ENCODE peak calls at places on chromosomes 2 and 18, in eight cellular contexts. T, H, G, C, Y, I, A and F are unnamed samples. For H3K9me3, the result is how much of the 10 kb centered on the place peaks cover.

GRCh38 chr2:20551945-20552328 is 99.0 kb downstream of the HS1BP3 start:
- ATAC-seq in T (no peak), H (peak), G (no peak), C (no peak), Y (no peak), I (no peak), A (no peak), F (no peak)

GRCh38 chr2:60438653-60439052 is 114.8 kb downstream of the BCL11A start:
- ATAC-seq in T (no peak), H (no peak), G (no peak), C (no peak), Y (no peak), I (no peak), A (no peak), F (no peak)

GRCh38 chr2:38218583-38218982 is 142.6 kb upstream of the CYP1B1 start:
- ATAC-seq in T (peak), H (no peak), G (no peak), C (no peak), Y (no peak), I (no peak), A (peak), F (peak)

GRCh38 chr2:223967981-223968380 is 10.7 kb downstream of the MRPL44 start:
- ATAC-seq in T (no peak), H (no peak), G (no peak), C (no peak), Y (no peak), I (peak), A (no peak), F (no peak)

GRCh38 chr2:228649447-228649846 is 468.0 kb upstream of the SPHKAP start:
- ATAC-seq in T (peak), H (no peak), G (no peak), C (no peak), Y (no peak), I (no peak), A (no peak), F (no peak)

GRCh38 chr2:215727507-215728503 is 285.5 kb downstream of the MREG start:
- ATAC-seq in T (no peak), H (peak), G (no peak), C (no peak), Y (no peak), I (peak), A (no peak), F (no peak)

GRCh38 chr2:159419403-159419802 is 132.9 kb upstream of the WDSUB1 start:
- ATAC-seq in T (no peak), H (no peak), G (no peak), C (no peak), Y (no peak), I (no peak), A (no peak), F (no peak)

GRCh38 chr18:76482971-76483691 is 11.9 kb downstream of the ZNF516 start:
- ATAC-seq in T (no peak), H (no peak), G (no peak), C (no peak), Y (no peak), I (no peak), A (no peak), F (no peak)

GRCh38 chr2:224206816-224207215 is 167.7 kb upstream of the SERPINE2 start:
- ATAC-seq in T (no peak), H (no peak), G (no peak), C (no peak), Y (no peak), I (no peak), A (no peak), F (no peak)

GRCh38 chr18:76390452-76391035 is 104.5 kb downstream of the ZNF516 start:
- ATAC-seq in T (no peak), H (no peak), G (no peak), C (no peak), Y (no peak), I (no peak), A (no peak), F (no peak)

GRCh38 chr18:9619545-9619944 is 5.2 kb upstream of the PPP4R1 start:
- ATAC-seq in T (no peak), H (peak), G (no peak), C (no peak), Y (no peak), I (peak), A (no peak), F (no peak)

GRCh38 chr2:120543899-120544298 is 191.8 kb upstream of the GLI2 start:
- ATAC-seq in T (no peak), H (no peak), G (no peak), C (no peak), Y (no peak), I (no peak), A (no peak), F (peak)

GRCh38 chr2:194128810-194129209 is 1528.2 kb upstream of the SLC39A10 start:
- ATAC-seq in T (no peak), H (no peak), G (no peak), C (no peak), Y (no peak), I (no peak), A (no peak), F (no peak)

GRCh38 chr2:20182241-20182931 is 42.5 kb downstream of the SDC1 start:
- ATAC-seq in T (no peak), H (no peak), G (peak), C (no peak), Y (peak), I (peak), A (no peak), F (no peak)

GRCh38 chr2:6214471-6214870 is 522.3 kb downstream of the SOX11 start:
- ATAC-seq in T (no peak), H (peak), G (no peak), C (no peak), Y (peak), I (no peak), A (no peak), F (no peak)

GRCh38 chr2:195620499-195620898 is 36.5 kb upstream of the SLC39A10 start:
- ATAC-seq in T (no peak), H (no peak), G (no peak), C (no peak), Y (no peak), I (peak), A (no peak), F (no peak)

GRCh38 chr2:195628666-195629065 is 28.4 kb upstream of the SLC39A10 start:
- ATAC-seq in T (no peak), H (no peak), G (no peak), C (no peak), Y (no peak), I (no peak), A (no peak), F (no peak)

GRCh38 chr2:195626507-195626906 is 30.5 kb upstream of the SLC39A10 start:
- ATAC-seq in T (no peak), H (no peak), G (no peak), C (no peak), Y (no peak), I (no peak), A (no peak), F (no peak)

DNA sequence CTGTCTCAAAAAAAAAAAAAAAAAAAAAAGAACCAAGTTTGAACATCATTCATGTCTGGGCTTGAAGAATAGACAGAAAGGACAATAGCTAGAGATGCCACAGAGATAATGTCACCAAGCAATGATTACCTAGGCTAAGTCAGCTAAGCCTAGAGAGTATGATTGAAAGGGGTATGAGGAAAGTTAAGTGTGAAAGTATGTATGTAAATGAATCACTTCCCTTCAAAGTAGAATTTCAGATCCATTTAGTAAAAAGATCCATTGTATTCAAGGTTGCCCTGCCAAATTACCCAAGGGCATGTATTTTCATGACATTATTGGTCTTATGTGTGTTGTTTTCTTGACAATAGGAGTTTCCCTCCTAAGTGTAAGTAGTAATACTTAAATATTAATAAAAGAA is 34.1 kb upstream of the SLC39A10 start:
- ATAC-seq in T (no peak), H (peak), G (no peak), C (no peak), Y (no peak), I (no peak), A (no peak), F (no peak)
- H3K27ac ChIP-seq in T (no peak), H (no peak), G (no peak), C (no peak), Y (no peak), I (no peak), A (no peak), F (no peak)

GRCh38 chr18:75112486-75113096 is 96.3 kb downstream of the PTGR3 start:
- ATAC-seq in T (no peak), H (no peak), G (no peak), C (no peak), Y (no peak), I (no peak), A (no peak), F (no peak)

GRCh38 chr18:75113455-75113854 is 95.5 kb downstream of the PTGR3 start:
- ATAC-seq in T (no peak), H (no peak), G (no peak), C (no peak), Y (no peak), I (no peak), A (peak), F (no peak)

GRCh38 chr18:75116809-75117208 is 92.1 kb downstream of the PTGR3 start:
- ATAC-seq in T (no peak), H (no peak), G (no peak), C (no peak), Y (no peak), I (no peak), A (no peak), F (no peak)

GRCh38 chr18:75114231-75114630 is 94.7 kb downstream of the PTGR3 start:
- ATAC-seq in T (no peak), H (no peak), G (no peak), C (no peak), Y (no peak), I (no peak), A (no peak), F (no peak)

GRCh38 chr18:75115514-75115913 is 93.4 kb downstream of the PTGR3 start:
- ATAC-seq in T (no peak), H (no peak), G (no peak), C (no peak), Y (no peak), I (no peak), A (no peak), F (no peak)
- TF ChIP-seq POLR2A in T (no peak), H (no peak), G (no peak), C (no peak), Y (no peak), I (no peak), A (no peak), F (no peak)

GRCh38 chr2:10059552-10060335 is 16.4 kb downstream of the KLF11 start:
- ATAC-seq in T (no peak), H (no peak), G (no peak), C (no peak), Y (no peak), I (no peak), A (no peak), F (no peak)
- H3K9me3 ChIP-seq in T (under half), H (under half), G (under half), C (under half), Y (under half), I (under half), A (under half), F (under half)

DNA sequence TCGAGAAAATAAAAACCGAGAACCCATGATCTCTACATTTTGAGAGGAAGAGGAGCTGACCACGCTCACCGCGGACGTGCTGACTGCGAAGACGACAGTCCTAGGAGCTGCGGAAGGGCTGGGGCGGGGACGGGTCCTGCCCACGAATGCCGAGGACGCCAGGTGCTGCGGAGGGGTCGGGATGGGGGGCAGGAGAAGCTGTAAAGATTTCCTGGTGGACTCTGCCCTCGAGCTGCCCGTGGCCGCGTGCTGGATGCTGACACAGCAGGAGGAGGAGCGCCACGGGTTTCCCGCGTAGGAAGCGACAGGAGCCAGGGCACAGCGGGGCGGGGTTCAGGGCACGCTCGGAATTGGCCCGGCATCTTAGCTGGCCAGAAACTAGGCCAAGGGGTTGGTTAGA is 22.2 kb downstream of the ZSCAN30 start:
- ATAC-seq in T (no peak), H (no peak), G (no peak), C (no peak), Y (no peak), I (no peak), A (peak), F (no peak)
- H3K27ac ChIP-seq in T (peak), H (no peak), G (no peak), C (no peak), Y (no peak), I (no peak), A (peak), F (peak)

DNA sequence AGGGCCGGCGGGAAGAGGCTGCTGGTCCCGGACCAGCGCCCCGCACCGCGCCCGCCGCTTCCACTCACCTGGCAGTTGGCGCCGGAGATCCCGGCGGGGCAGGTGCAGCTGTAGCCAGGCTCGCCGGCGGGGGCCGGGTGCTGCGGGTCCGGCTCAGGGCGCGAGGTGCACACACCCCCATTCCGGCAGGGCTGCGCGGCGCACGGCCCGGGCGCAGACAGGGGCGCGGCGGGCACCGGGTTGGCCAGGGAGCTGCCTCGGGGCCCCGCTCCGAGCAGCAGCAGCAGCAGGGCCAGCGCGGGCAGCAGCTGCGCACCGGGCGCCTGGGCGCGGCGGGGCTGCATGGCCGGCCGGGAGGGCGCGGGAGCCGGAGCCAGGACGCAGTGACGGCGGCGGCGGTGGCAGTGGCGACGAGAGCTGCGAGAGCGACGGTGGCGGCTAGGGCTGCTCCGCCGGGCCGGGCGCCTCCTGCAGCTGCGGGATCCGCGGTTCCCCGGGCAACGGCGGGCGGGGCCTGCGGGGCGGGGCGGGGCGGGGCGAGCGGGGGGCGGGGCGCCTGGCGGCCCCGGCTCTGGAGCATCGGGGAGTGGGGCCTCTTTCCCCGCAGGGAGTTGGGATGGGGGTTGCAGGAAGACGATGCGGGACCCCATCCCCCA is at the start of gene DNER:
- ATAC-seq in T (no peak), H (peak), G (peak), C (peak), Y (peak), I (peak), A (peak), F (peak)
- TF ChIP-seq POLR2A in T (no peak), H (no peak), G (no peak), C (no peak), Y (no peak), I (no peak), A (no peak), F (no peak)

GRCh38 chr18:38579764-38580163 is 1014.2 kb upstream of the CELF4 start:
- ATAC-seq in T (no peak), H (no peak), G (no peak), C (no peak), Y (no peak), I (no peak), A (no peak), F (no peak)

GRCh38 chr18:38575648-38576047 is 1010.0 kb upstream of the CELF4 start:
- ATAC-seq in T (no peak), H (no peak), G (no peak), C (no peak), Y (no peak), I (no peak), A (no peak), F (no peak)

GRCh38 chr18:38576349-38576748 is 1010.8 kb upstream of the CELF4 start:
- ATAC-seq in T (no peak), H (no peak), G (no peak), C (no peak), Y (no peak), I (no peak), A (no peak), F (no peak)

GRCh38 chr18:38575023-38575422 is 1009.4 kb upstream of the CELF4 start:
- ATAC-seq in T (no peak), H (no peak), G (no peak), C (no peak), Y (no peak), I (no peak), A (no peak), F (no peak)

DNA sequence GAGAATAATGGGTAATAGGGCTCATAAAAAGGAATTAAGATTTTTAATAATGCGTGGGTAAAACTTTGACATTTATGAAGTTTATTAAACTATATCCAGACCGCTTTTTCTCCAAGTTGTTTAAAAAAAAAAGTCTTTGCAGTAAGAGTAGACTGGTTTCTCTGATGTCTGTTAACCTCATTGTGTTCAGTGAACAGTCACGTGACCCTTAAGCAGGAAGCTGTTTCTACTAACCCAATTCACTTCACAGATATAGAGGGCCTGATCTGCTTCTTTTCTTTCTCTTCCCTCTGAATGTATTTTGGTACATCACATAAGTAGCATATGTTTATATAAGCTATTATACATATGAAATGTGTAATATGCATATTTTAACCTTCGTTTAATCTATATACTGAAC is 1011.3 kb upstream of the CELF4 start:
- ATAC-seq in T (no peak), H (no peak), G (no peak), C (no peak), Y (no peak), I (no peak), A (no peak), F (no peak)
- H3K9me3 ChIP-seq in T (under half), H (under half), G (under half), C (under half), Y (under half), I (under half), A (under half), F (under half)

DNA sequence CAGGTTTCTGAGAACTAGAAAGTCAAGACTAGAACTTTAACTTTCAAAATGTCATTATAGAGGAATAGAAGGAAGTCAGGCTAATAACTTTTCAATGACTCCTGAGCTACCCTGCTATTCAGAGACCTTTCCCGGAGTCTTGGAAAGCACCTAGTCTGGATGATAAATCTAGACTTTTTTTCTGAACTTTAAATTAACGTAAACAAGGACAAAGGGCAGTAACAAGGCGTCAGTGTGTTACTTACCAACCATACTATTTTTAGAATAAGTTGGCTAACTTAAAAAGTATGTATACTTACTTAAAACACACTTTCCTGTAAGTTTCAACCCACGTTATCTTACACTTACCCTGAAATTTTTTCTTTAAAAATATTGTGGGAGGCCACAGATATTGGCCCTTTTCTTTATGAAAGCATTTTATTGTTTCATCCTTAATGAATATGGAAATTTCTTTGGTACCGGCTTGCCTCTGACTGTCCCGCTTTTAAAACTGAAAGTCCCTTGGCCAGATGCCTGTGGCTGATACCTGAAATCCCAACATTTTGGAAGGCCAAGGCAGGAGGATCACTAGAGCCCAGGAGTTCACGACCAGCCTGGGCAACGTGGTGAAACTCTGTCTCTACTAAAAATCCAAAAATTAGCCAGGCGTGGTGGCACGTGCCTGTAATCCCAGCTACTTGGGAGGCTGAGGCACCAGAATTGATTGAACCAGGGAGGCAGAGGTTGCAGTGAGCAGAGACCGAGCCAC is 9.7 kb downstream of the PMAIP1 start:
- ATAC-seq in T (no peak), H (no peak), G (no peak), C (no peak), Y (no peak), I (peak), A (no peak), F (no peak)
- H3K27ac ChIP-seq in T (no peak), H (peak), G (no peak), C (peak), Y (peak), I (peak), A (no peak), F (peak)

GRCh38 chr2:113201496-113202304 is 27.9 kb downstream of the PSD4 start:
- ATAC-seq in T (no peak), H (no peak), G (no peak), C (no peak), Y (no peak), I (no peak), A (no peak), F (no peak)
- TF ChIP-seq POLR2A in T (no peak), H (no peak), G (no peak), C (no peak), Y (no peak), I (no peak), A (no peak), F (no peak)

GRCh38 chr2:15993666-15994065 is 53.3 kb downstream of the MYCN start:
- ATAC-seq in T (no peak), H (no peak), G (no peak), C (no peak), Y (no peak), I (no peak), A (no peak), F (no peak)
- H3K9me3 ChIP-seq in T (under half), H (under half), G (under half), C (under half), Y (under half), I (under half), A (under half), F (under half)

DNA sequence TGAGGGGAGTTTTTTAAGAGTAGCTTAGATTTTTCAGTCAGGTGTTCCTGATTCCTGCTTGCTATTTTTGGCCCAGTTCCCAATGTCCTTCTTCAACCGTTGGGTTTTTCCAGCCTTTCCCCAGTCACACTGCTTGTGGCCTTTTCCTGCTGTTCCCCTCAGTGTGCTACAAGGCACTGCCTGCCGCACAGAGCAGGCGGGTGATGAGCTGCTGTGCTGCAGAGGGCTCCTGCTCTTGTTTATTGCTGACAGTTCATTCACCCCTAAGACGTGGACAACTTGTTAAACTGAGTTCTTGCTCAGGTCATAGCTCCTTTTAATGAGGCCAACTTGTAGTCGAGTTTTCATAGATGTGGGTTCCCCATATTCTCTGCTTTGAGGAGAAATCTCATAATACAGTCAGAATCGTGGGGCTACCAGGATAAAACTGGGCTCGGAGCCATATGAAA is 20.6 kb downstream of the EIF4E2 start:
- ATAC-seq in T (no peak), H (no peak), G (no peak), C (no peak), Y (no peak), I (no peak), A (peak), F (no peak)
- H3K27ac ChIP-seq in T (no peak), H (no peak), G (no peak), C (no peak), Y (no peak), I (no peak), A (peak), F (no peak)